ENCODE peak calls at places on chromosomes 16 and 17, in eight cellular contexts. X is PC-3; R is naive thymus-derived CD8-positive, alpha-beta T cell; W is NCI-H1417; Z is GDM1; M is PC-9; U is activated CD8-positive, alpha-beta memory T cell treated with anti-CD3 and anti-CD28 coated beads for 4 hours; N is fibroblast of lung. T is an unnamed sample.

GRCh38 chr17:6753006-6753445 is 2.8 kb upstream of the XAF1 start:
- DNase-seq in Z (no peak), M (peak; percentile 60), U (peak; percentile 53), X (peak; percentile 44), N (peak; percentile 69), R (peak; percentile 57), W (no peak), T (peak; percentile 62)

GRCh38 chr16:85202051-85202601 is 89.9 kb upstream of the CIBAR2 start:
- DNase-seq in U (no peak), X (no peak), R (no peak), M (no peak), Z (no peak), N (no peak), W (no peak), T (no peak)

GRCh38 chr17:49241763-49242312 is 11.3 kb upstream of the PHOSPHO1 start:
- DNase-seq in N (no peak), X (peak; percentile 1), R (no peak), W (no peak), U (no peak), M (no peak), Z (no peak), T (no peak)

GRCh38 chr17:31534223-31534888 is 142.9 kb downstream of the RAB11FIP4 start:
- DNase-seq in M (no peak), Z (no peak), U (no peak), X (no peak), R (no peak), N (no peak), W (no peak), T (no peak)

GRCh38 chr17:35373984-35374765 is 754 bp upstream of the SLFN11 start:
- DNase-seq in M (no peak), U (peak; percentile 21), X (peak; percentile 34), Z (no peak), N (peak; percentile 78), W (peak; percentile 69), R (peak; percentile 38), T (no peak)

GRCh38 chr17:62652251-62653001 is 25.0 kb downstream of the MRC2 start:
- DNase-seq in Z (peak; percentile 86), N (peak; percentile 63), X (peak; percentile 78), W (peak; percentile 91), U (no peak), R (peak; percentile 58), M (peak; percentile 48), T (peak; percentile 60)

GRCh38 chr16:75207831-75208230 is 870 bp upstream of the CTRB2 start:
- DNase-seq in W (no peak), R (no peak), U (no peak), N (no peak), M (no peak), Z (no peak), X (no peak), T (no peak)

GRCh38 chr16:50594332-50595260 is 46.4 kb downstream of the NKD1 start:
- DNase-seq in U (no peak), R (no peak), X (no peak), N (no peak), Z (no peak), M (peak; percentile 9), W (no peak), T (no peak)